ENCODE peak calls at places on chromosomes 12 and 14, in five cellular contexts. M is SK-N-SH, N is cardiac fibroblast, U is mammary epithelial cell, O is fibroblast of lung. E is an unnamed sample.

GRCh38 chr14:23910081-23910875 is 43.3 kb upstream of the DHRS4 start:
- DNase-seq in M (peak; percentile 73), N (peak; percentile 53), U (peak; percentile 53), O (peak; percentile 23), E (peak; percentile 46)

GRCh38 chr14:93759781-93760307 is 28.4 kb downstream of the PRIMA1 start:
- DNase-seq in M (peak; percentile 61), N (no peak), U (no peak), O (no peak), E (no peak)

GRCh38 chr12:114339626-114340025 is 66.3 kb downstream of the TBX5 start:
- DNase-seq in M (no peak), N (peak; percentile 17), U (no peak), O (peak; percentile 74), E (peak; percentile 96)

GRCh38 chr12:91703884-91704283 is 441.8 kb downstream of the BTG1 start:
- DNase-seq in M (no peak), N (no peak), U (no peak), O (no peak), E (no peak)

GRCh38 chr12:3680919-3681594 is 71.9 kb downstream of the CRACR2A start:
- DNase-seq in M (peak; percentile 51), N (peak; percentile 65), U (peak; percentile 14), O (no peak), E (peak; percentile 30)

GRCh38 chr12:92134638-92135274 is 10.9 kb downstream of the BTG1 start:
- DNase-seq in M (no peak), N (peak; percentile 36), U (peak; percentile 79), O (peak; percentile 82), E (peak; percentile 94)

GRCh38 chr14:51957950-51958349 is 31.4 kb upstream of the RTRAF start:
- DNase-seq in M (no peak), N (peak; percentile 87), U (no peak), O (peak; percentile 70), E (peak; percentile 82)

GRCh38 chr14:103623883-103624482 is 5.0 kb upstream of the KLC1 start:
- DNase-seq in M (no peak), N (peak; percentile 14), U (no peak), O (no peak), E (no peak)

GRCh38 chr12:129215436-129216025 is 362.3 kb downstream of the GLT1D1 start:
- DNase-seq in M (no peak), N (no peak), U (no peak), O (peak; percentile 74), E (no peak)

GRCh38 chr12:68495666-68496065 is 115.0 kb upstream of the RAP1B start:
- DNase-seq in M (no peak), N (peak; percentile 74), U (no peak), O (peak; percentile 81), E (peak; percentile 55)

GRCh38 chr12:109743076-109743910 is 29.7 kb downstream of the FAM222A start:
- DNase-seq in M (peak; percentile 46), N (no peak), U (no peak), O (no peak), E (no peak)

GRCh38 chr14:106875503-106875902 is 1349.1 kb downstream of the TMEM121 start:
- DNase-seq in M (no peak), N (no peak), U (no peak), O (no peak), E (no peak)

GRCh38 chr12:28110329-28110728 is 79.9 kb upstream of the CCDC91 start:
- DNase-seq in M (no peak), N (no peak), U (no peak), O (no peak), E (no peak)
- TF ChIP-seq CTCF in M (no peak), N (no peak), U (no peak), O (no peak), E (no peak)

GRCh38 chr14:65224799-65225198 is 122.5 kb upstream of the MAX start:
- DNase-seq in M (no peak), N (peak; percentile 68), U (no peak), O (no peak), E (no peak)
- H3K4me3 ChIP-seq in M (no peak overlapping the region), N (no peak overlapping the region), U (no peak overlapping the region), O (no peak overlapping the region), E (no peak overlapping the region)

GRCh38 chr12:69595689-69596088 is 10.4 kb downstream of the CCT2 start:
- DNase-seq in M (no peak), N (no peak), U (no peak), O (no peak), E (no peak)
- TF ChIP-seq CTCF in M (peak; percentile 7), N (no peak), U (no peak), O (no peak), E (no peak)

GRCh38 chr12:44034916-44035315 is 199.0 kb downstream of the TMEM117 start:
- DNase-seq in M (no peak), N (no peak), U (no peak), O (no peak), E (no peak)

GRCh38 chr12:44038411-44038810 is 202.5 kb downstream of the TMEM117 start:
- DNase-seq in M (no peak), N (no peak), U (no peak), O (no peak), E (no peak)

GRCh38 chr12:44031472-44032185 is 195.7 kb downstream of the TMEM117 start:
- DNase-seq in M (no peak), N (no peak), U (peak; percentile 63), O (peak; percentile 41), E (no peak)

GRCh38 chr12:44036875-44037443 is 201.1 kb downstream of the TMEM117 start:
- DNase-seq in M (no peak), N (no peak), U (no peak), O (no peak), E (no peak)
- H3K4me3 ChIP-seq in M (no peak overlapping the region), N (no peak overlapping the region), U (no peak overlapping the region), O (no peak overlapping the region), E (no peak overlapping the region)

DNA sequence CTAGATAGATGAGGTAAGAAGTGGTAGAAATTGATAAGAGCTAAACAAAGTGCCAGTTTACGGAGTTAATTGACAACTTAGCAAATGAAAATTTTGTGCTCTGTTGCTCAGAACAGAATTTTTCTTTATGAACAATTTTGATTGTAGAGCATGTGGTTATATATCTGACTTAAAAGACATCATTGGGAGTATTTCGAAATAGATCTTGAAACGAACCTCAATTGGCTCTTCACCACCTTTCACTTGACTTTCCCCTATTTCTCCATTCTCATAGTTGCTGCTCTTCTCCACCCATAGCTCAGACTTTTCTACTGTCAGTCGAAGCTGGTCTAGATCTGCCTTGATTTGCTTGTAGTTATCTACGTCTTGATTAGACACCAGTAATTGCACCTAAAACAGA is 212.1 kb downstream of the ITPR2 start:
- DNase-seq in M (no peak), N (no peak), U (no peak), O (no peak), E (no peak)
- TF ChIP-seq CTCF in M (no peak), N (no peak), U (no peak), O (no peak), E (no peak)

GRCh38 chr12:122937622-122938091 is 28.6 kb downstream of the ABCB9 start:
- DNase-seq in M (no peak), N (peak; percentile 23), U (no peak), O (no peak), E (peak; percentile 16)

GRCh38 chr12:122932207-122932606 is 34.1 kb downstream of the ABCB9 start:
- DNase-seq in M (no peak), N (no peak), U (no peak), O (no peak), E (no peak)

GRCh38 chr12:122934722-122935121 is 31.5 kb downstream of the ABCB9 start:
- DNase-seq in M (no peak), N (no peak), U (no peak), O (no peak), E (no peak)

GRCh38 chr12:122939151-122939550 is 27.1 kb downstream of the ABCB9 start:
- DNase-seq in M (no peak), N (no peak), U (no peak), O (no peak), E (no peak)

DNA sequence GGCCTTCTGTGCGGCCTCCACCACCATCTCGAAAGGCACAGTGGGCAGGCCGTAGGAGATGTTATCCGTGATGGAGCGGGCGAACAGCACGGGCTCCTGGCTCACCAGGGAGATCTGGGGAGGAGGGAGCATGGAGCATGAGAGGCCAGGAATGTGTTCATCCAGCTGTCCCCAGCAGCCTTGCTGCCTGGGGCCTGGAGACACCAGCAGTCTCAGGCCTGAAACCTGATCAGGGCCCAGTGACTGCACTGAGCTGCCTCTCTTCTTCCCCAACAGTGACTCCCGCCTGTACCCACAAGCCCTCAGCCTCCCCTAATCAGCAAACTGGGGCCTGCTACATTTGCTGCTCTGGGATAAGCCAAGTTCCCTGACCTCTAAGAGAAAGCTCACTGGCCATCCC is 30.9 kb downstream of the ABCB9 start:
- DNase-seq in M (no peak), N (no peak), U (no peak), O (no peak), E (no peak)
- H3K4me3 ChIP-seq in M (no peak overlapping the region), N (no peak overlapping the region), U (no peak overlapping the region), O (no peak overlapping the region), E (no peak overlapping the region)

GRCh38 chr12:121676190-121676589 is 6.7 kb upstream of the MORN3 start:
- DNase-seq in M (no peak), N (no peak), U (no peak), O (no peak), E (no peak)

GRCh38 chr12:121673013-121673441 is 3.6 kb upstream of the MORN3 start:
- DNase-seq in M (peak; percentile 71), N (no peak), U (no peak), O (no peak), E (no peak)

GRCh38 chr12:121678721-121679300 is 9.4 kb upstream of the MORN3 start:
- DNase-seq in M (no peak), N (no peak), U (no peak), O (no peak), E (no peak)

GRCh38 chr12:121678305-121678704 is 8.9 kb upstream of the MORN3 start:
- DNase-seq in M (no peak), N (no peak), U (no peak), O (no peak), E (no peak)
- TF ChIP-seq CTCF in M (no peak), N (no peak), U (no peak), O (no peak), E (no peak)